ENCODE peak calls at places on chromosomes 2 and 18, in nine cellular contexts. E is activated effector memory CD4-positive, alpha-beta T cell treated with Interleukin-2 at 50 U/mL for 16 hours; T is stimulated activated CD4-positive, alpha-beta T cell treated with anti-CD3 and anti-CD28 coated beads, Interleukin-12 subunit alpha, Interleukin-12 subunit beta, amount 100 ng/mL, for 48 hours; C is SW 1271; X is iPS-NIHi11; Z is BJ; A is dermis microvascular lymphatic vessel endothelial cell; Q is effector CD8-positive, alpha-beta T cell; D is activated T-helper 1 cell treated with anti-CD3 and anti-CD28 coated beads, Interleukin-2, amount 50 U/mL, for 16 hours. G is an unnamed sample.

GRCh38 chr2:66521459-66521858 is 86.5 kb downstream of the MEIS1 start:
- DNase-seq in E (no peak), T (no peak), C (no peak), X (no peak), Z (no peak), A (no peak), Q (no peak), D (no peak), G (no peak)

GRCh38 chr18:21146016-21146415 is 34.4 kb upstream of the ROCK1 start:
- DNase-seq in E (no peak), T (no peak), C (no peak), X (no peak), Z (no peak), A (no peak), Q (no peak), D (no peak), G (no peak)

GRCh38 chr18:28176933-28177827 is at the start of gene CDH2:
- DNase-seq in E (no peak), T (no peak), C (peak), X (peak), Z (no peak), A (no peak), Q (no peak), D (no peak), G (peak)

GRCh38 chr2:211035548-211036185 is 479.3 kb downstream of the CPS1 start:
- DNase-seq in E (no peak), T (no peak), C (no peak), X (peak), Z (no peak), A (no peak), Q (no peak), D (no peak), G (no peak)

GRCh38 chr2:46481541-46482193 is 2.3 kb downstream of the TMEM247 start:
- DNase-seq in E (no peak), T (no peak), C (no peak), X (no peak), Z (peak), A (no peak), Q (no peak), D (no peak), G (no peak)

GRCh38 chr2:238949710-238950345 is 101.9 kb downstream of the TWIST2 start:
- DNase-seq in E (no peak), T (no peak), C (no peak), X (no peak), Z (no peak), A (no peak), Q (no peak), D (no peak), G (peak)

GRCh38 chr2:9250091-9250490 is 43.5 kb downstream of the ASAP2 start:
- DNase-seq in E (no peak), T (no peak), C (no peak), X (no peak), Z (no peak), A (no peak), Q (no peak), D (no peak), G (no peak)

GRCh38 chr2:168740360-168740759 is 62.1 kb upstream of the NOSTRIN start:
- DNase-seq in E (no peak), T (no peak), C (no peak), X (no peak), Z (no peak), A (no peak), Q (no peak), D (no peak), G (no peak)

GRCh38 chr18:44701227-44701626 is 20.5 kb downstream of the SETBP1 start:
- DNase-seq in E (no peak), T (no peak), C (no peak), X (no peak), Z (no peak), A (no peak), Q (no peak), D (no peak), G (no peak)

GRCh38 chr2:140734992-140735391 is 1395.8 kb downstream of the LRP1B start:
- DNase-seq in E (no peak), T (no peak), C (no peak), X (no peak), Z (no peak), A (no peak), Q (no peak), D (no peak), G (no peak)